ENCODE peak calls at places on chromosome 14, in seven cellular contexts. T is heart right ventricle, G is cardiac muscle cell, M is brain microvascular endothelial cell, S is fibroblast of lung, L is AG04450, E is astrocyte. F is an unnamed sample. For H3K27me3, the result is how much of the 10 kb centered on the place peaks cover.

GRCh38 chr14:94536836-94537235 is 24.4 kb upstream of the SERPINA4 start:
- DNase-seq in L (no peak), S (no peak), M (peak), G (no peak), E (no peak), T (no peak), F (no peak)

GRCh38 chr14:102731101-102731870 is 46.0 kb upstream of the TRAF3 start:
- DNase-seq in L (no peak), G (no peak), E (no peak), T (no peak), M (no peak), S (no peak), F (no peak)

GRCh38 chr14:60893916-60894315 is 87.0 kb downstream of the TRMT5 start:
- DNase-seq in T (no peak), L (no peak), G (no peak), E (no peak), S (no peak), M (no peak), F (no peak)

GRCh38 chr14:55847766-55848165 is 267.8 kb downstream of the KTN1 start:
- DNase-seq in S (peak), M (peak), L (no peak), G (no peak), T (no peak), E (peak), F (no peak)

GRCh38 chr14:95460647-95461478 is 55.6 kb downstream of the SYNE3 start:
- DNase-seq in M (peak), S (peak), E (peak), L (peak), T (no peak), G (peak), F (peak)

GRCh38 chr14:45252356-45253069 is 489 bp downstream of the MIS18BP1 start:
- DNase-seq in S (no peak), L (no peak), G (no peak), T (no peak), M (no peak), E (peak), F (no peak)

GRCh38 chr14:72549848-72550247 is 344.1 kb downstream of the DPF3 start:
- DNase-seq in S (no peak), E (no peak), T (no peak), M (no peak), L (no peak), G (no peak), F (no peak)

GRCh38 chr14:38073641-38074040 is 134.1 kb upstream of the SSTR1 start:
- DNase-seq in L (no peak), E (no peak), S (no peak), M (no peak), G (no peak), T (no peak), F (no peak)

GRCh38 chr14:89750206-89750867 is 204.2 kb downstream of the EFCAB11 start:
- DNase-seq in G (no peak), T (no peak), S (peak), L (peak), E (no peak), M (no peak), F (no peak)

GRCh38 chr14:30855345-30856037 is 18.9 kb upstream of the COCH start:
- DNase-seq in G (no peak), L (no peak), M (no peak), T (no peak), E (no peak), S (no peak), F (no peak)

GRCh38 chr14:105249175-105250007 is 1.1 kb downstream of the BTBD6 start:
- DNase-seq in G (peak), M (peak), L (no peak), E (peak), S (peak), T (no peak), F (peak)

DNA sequence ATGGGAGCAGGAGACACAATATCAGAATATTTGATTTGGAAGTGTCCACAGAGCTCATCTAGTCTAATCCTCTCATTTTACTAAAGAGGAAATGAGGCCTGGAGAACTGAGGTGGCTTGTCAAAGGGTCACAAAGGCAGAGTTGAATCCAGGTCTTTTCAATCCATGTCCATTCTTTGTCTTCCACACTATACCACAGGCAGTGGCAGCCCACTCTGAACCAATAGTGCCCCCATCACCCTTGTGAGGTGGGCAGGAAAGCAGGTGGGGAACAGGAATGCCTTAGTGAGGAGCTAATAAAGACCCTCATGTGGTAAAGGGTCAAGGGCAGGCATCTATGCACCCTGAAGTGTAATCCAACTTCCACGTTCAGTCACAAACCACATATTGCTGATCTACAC is 134.8 kb upstream of the EGLN3 start:
- DNase-seq in L (no peak), T (no peak), G (no peak), M (no peak), E (no peak), S (no peak), F (no peak)
- H3K27me3 ChIP-seq in L (under half), T (under half), G (under half), M (under half), E (under half), S (under half), F (under half)

DNA sequence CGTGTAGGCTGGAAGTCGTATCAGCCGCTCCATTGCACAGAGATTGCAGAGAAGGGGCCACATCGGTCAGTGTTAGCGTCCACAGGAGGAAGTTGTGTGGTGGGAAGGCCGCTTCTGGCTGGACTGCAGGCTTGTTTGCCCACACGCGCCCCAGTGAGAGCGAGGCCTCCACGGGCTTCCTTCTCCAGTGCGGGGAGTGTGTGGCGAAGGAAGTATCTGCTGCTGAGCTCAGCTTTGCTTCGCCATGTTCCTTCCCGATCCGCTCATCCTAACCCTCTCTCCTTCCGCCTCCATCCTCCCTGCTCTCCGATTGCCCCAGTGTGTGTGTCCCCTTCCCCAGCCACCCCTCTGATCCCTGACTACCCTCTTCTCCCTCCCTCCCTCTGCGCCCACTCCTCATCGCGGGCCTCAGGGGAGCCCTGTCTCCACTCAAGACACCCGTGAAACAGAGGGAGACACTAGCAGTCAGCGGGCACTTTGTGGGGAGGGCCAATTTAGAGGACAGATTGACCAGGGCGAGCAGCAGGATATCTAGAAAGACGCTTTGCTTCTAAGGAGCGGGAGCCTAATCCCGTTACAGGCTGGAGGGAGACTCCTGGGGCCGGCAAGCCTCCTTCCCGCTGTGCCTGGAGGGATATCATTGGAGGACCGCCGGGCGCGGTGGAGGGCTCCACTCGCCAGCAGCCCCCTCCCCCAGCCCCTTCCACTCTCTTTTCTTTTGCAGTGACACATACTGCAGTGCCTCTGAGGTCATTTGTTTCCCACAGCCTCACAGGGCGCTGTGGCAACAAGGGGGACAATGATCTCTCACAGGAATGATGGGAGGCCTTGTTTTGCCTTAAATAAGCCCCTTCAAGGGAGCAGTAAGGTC is 428.8 kb downstream of the ZFP36L1 start:
- DNase-seq in L (no peak), T (peak), M (peak), E (peak), S (peak), G (peak), F (no peak)
- TF ChIP-seq CTCF in L (no peak), T (no peak), M (no peak), E (no peak), S (no peak), G (no peak), F (no peak)

DNA sequence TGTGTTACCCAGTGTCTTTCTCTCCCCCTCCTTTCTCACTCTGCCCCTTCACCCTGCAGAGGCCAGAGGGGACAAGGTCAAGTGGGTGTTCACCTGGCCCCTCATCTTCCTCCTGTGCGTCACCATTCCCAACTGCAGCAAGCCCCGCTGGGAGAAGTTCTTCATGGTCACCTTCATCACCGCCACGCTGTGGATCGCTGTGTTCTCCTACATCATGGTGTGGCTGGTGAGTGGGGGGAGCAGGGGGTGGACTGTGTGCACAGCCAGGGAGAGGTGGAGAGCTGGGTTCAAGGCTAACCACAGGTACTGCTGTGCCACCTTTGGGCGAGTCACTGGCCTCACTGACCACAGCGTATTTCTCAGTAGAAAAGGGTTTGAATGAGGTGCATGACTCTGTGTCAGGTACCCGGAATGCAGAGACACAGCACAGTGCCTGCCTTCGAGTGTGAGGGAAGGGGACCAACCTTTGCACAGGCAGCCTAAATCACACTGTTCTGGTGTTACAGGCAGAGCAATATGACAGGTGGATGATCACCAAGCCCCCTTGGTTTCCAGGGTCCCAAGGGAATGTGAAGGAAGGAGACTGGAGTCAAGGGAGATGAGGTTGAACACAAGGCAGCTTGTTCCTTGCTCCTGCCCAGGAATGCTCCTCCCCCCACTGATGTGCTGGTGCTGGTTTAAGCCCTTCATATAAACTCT is 30.8 kb upstream of the RIN3 start:
- DNase-seq in L (no peak), E (no peak), T (no peak), S (no peak), M (no peak), G (no peak), F (no peak)
- H3K27me3 ChIP-seq in L (under half), E (under half), T (under half), S (under half), M (under half), G (under half), F (under half)

DNA sequence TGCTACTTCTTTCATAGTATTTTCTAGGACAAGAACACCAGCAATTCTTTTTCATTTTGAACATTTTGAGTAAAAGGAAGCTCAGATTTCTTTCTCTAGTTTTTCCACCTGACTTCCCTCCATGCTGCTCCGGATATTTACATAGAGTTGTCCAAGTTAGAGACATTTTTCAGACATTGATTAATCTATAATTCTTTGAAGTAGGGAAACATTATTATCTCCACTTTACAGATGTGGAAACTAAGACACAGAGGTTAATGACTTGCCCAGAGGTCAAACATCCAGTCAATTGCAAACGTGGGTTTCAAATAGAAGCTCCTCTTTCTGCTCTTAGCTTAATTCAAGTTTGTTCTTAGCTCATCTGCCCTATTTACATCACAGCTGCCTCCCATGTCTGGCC is 138.3 kb downstream of the EGLN3 start:
- DNase-seq in L (no peak), M (no peak), G (no peak), S (no peak), E (no peak), T (no peak), F (no peak)
- TF ChIP-seq CTCF in L (no peak), M (no peak), G (no peak), S (no peak), E (no peak), T (no peak), F (no peak)

GRCh38 chr14:100573009-100573756 is 14.0 kb downstream of the BEGAIN start:
- DNase-seq in T (no peak), S (no peak), L (no peak), E (no peak), G (no peak), M (no peak), F (no peak)

GRCh38 chr14:100573757-100574641 is 13.2 kb downstream of the BEGAIN start:
- DNase-seq in G (no peak), E (no peak), M (no peak), S (no peak), L (no peak), T (peak), F (no peak)

GRCh38 chr14:100570726-100571454 is 16.3 kb downstream of the BEGAIN start:
- DNase-seq in M (no peak), L (no peak), E (no peak), S (no peak), G (no peak), T (no peak), F (no peak)

GRCh38 chr14:100569734-100570251 is 17.4 kb downstream of the BEGAIN start:
- DNase-seq in M (no peak), T (no peak), S (no peak), E (no peak), L (no peak), G (no peak), F (no peak)

DNA sequence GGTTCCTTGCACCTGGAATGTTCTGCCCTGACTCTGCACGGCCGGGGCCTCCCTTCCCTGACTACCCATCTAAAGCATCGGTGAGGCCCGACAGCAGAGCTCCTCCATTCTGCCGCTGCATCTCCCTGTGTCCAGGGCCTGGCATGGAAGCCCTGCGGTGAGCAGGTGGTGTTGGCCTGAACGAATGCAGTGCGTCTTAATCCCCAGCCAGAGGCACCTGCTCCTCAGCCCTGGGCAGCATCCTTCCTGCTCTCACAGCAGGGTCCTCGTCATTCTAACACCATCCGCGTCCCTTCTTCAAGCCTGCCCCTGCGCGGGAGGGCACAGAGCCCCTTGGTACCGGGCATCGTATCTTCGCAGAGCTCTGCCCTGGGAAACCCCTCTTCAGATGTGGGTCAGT is 15.4 kb downstream of the BEGAIN start:
- DNase-seq in M (no peak), E (no peak), T (no peak), G (no peak), L (no peak), S (no peak), F (no peak)
- H3K27me3 ChIP-seq in M (under half), E (under half), T (half or more), G (half or more), L (half or more), S (under half), F (under half)

GRCh38 chr14:68332011-68332410 is 460.9 kb downstream of the ZFP36L1 start:
- DNase-seq in S (peak), L (no peak), E (no peak), M (no peak), T (no peak), G (no peak), F (no peak)
- TF ChIP-seq CTCF in S (no peak), L (no peak), E (no peak), M (no peak), T (no peak), G (no peak), F (no peak)

GRCh38 chr14:33950320-33951182 is at the start of gene EGLN3:
- DNase-seq in G (peak), M (peak), T (peak), L (peak), S (peak), E (peak), F (peak)

GRCh38 chr14:33946679-33947078 is 4.2 kb downstream of the EGLN3 start:
- DNase-seq in S (no peak), T (no peak), G (no peak), E (no peak), M (no peak), L (no peak), F (no peak)

GRCh38 chr14:33951183-33951840 is 438 bp upstream of the EGLN3 start:
- DNase-seq in E (no peak), T (no peak), M (no peak), L (no peak), S (no peak), G (no peak), F (no peak)

GRCh38 chr14:33949051-33950037 is 1.5 kb downstream of the EGLN3 start:
- DNase-seq in G (no peak), M (no peak), S (no peak), E (no peak), L (no peak), T (no peak), F (no peak)

GRCh38 chr14:33948143-33948962 is 2.5 kb downstream of the EGLN3 start:
- DNase-seq in M (no peak), T (no peak), S (no peak), E (no peak), L (no peak), G (no peak), F (no peak)
- H3K27me3 ChIP-seq in M (under half), T (under half), S (under half), E (under half), L (under half), G (under half), F (under half)

F was measured in dorsolateral prefrontal cortex.